ENCODE peak calls at places on chromosomes 11 and 22, in nine cellular contexts. Y, N, G, Q, K, E, F, O and J are unnamed samples.
A peak's percentile ranks its signal among the peaks of the same experiment; 100 is the strongest.

GRCh38 chr11:12289667-12290476 is 87.5 kb upstream of the PARVA start:
- DNase-seq in O (no peak), Q (no peak), E (no peak), N (peak; percentile 3), Y (no peak), K (no peak), F (no peak), G (no peak), J (peak; percentile 43)

GRCh38 chr11:46383974-46384701 is 2.7 kb downstream of the MDK start:
- DNase-seq in Y (no peak), G (no peak), F (no peak), E (no peak), O (no peak), N (no peak), Q (no peak), K (no peak), J (peak; percentile 56)

GRCh38 chr11:36622431-36623136 is 24.5 kb upstream of the RAG2 start:
- DNase-seq in G (no peak), K (peak; percentile 32), Y (no peak), O (peak; percentile 40), F (peak; percentile 41), Q (peak; percentile 49), E (no peak), N (no peak), J (no peak)

GRCh38 chr11:62360685-62361084 is 23.4 kb downstream of the ASRGL1 start:
- DNase-seq in N (no peak), E (no peak), G (no peak), F (peak; percentile 86), K (no peak), O (no peak), Q (no peak), Y (no peak), J (no peak)

GRCh38 chr11:46918087-46918751 is at the start of gene LRP4:
- DNase-seq in N (peak; percentile 32), Y (peak; percentile 68), G (no peak), Q (peak; percentile 36), O (peak; percentile 68), F (no peak), E (peak; percentile 84), K (peak; percentile 21), J (no peak)

GRCh38 chr11:94581926-94582325 is 14.8 kb downstream of the PIWIL4 start:
- DNase-seq in N (no peak), O (no peak), F (no peak), Q (no peak), K (no peak), G (no peak), Y (no peak), E (no peak), J (no peak)

GRCh38 chr11:118410055-118410745 is 8.8 kb downstream of the ATP5MG start:
- DNase-seq in Y (no peak), Q (no peak), K (no peak), O (no peak), G (no peak), N (no peak), F (no peak), E (no peak), J (no peak)

GRCh38 chr11:125192194-125192593 is 27.6 kb downstream of the PKNOX2 start:
- DNase-seq in E (peak; percentile 56), F (peak; percentile 87), Q (peak; percentile 73), O (no peak), G (no peak), K (no peak), N (no peak), Y (no peak), J (no peak)

GRCh38 chr11:35781342-35782171 is 119.0 kb downstream of the TRIM44 start:
- DNase-seq in G (no peak), O (no peak), K (peak; percentile 50), E (peak; percentile 48), N (no peak), F (no peak), Y (no peak), Q (peak; percentile 52), J (no peak)

GRCh38 chr11:14350716-14351238 is 8.2 kb downstream of the RRAS2 start:
- DNase-seq in Q (no peak), G (no peak), F (no peak), N (no peak), O (no peak), E (no peak), Y (no peak), K (no peak), J (no peak)

GRCh38 chr22:29268511-29269229 is 602 bp downstream of the EWSR1 start:
- DNase-seq in E (peak; percentile 79), F (peak; percentile 58), N (peak; percentile 24), Y (peak; percentile 87), O (peak; percentile 78), Q (peak; percentile 86), K (peak; percentile 78), G (no peak), J (peak; percentile 83)

GRCh38 chr11:75140269-75141138 is 10.4 kb upstream of the SLCO2B1 start:
- DNase-seq in G (no peak), F (peak; percentile 41), Y (no peak), Q (peak; percentile 49), K (peak; percentile 26), N (peak; percentile 29), O (peak; percentile 75), E (peak; percentile 93), J (no peak)

GRCh38 chr22:49503321-49503720 is 324.4 kb downstream of the BRD1 start:
- DNase-seq in G (no peak), N (no peak), F (no peak), O (no peak), E (no peak), Y (no peak), K (no peak), Q (no peak), J (no peak)

GRCh38 chr11:128783513-128783912 is 83.6 kb downstream of the KCNJ1 start:
- DNase-seq in G (no peak), K (no peak), E (no peak), N (no peak), Y (no peak), Q (no peak), O (no peak), F (no peak), J (no peak)

GRCh38 chr11:9170450-9170849 is 79.1 kb upstream of the SCUBE2 start:
- DNase-seq in Q (peak; percentile 57), K (peak; percentile 50), O (peak; percentile 11), N (no peak), E (no peak), Y (no peak), F (peak; percentile 17), G (no peak), J (no peak)

GRCh38 chr11:15053201-15053685 is 20.1 kb upstream of the CALCB start:
- DNase-seq in E (no peak), N (no peak), O (no peak), Q (no peak), Y (no peak), K (peak; percentile 66), G (no peak), F (no peak), J (no peak)

GRCh38 chr11:107957109-107957588 is 28.9 kb downstream of the RAB39A start:
- DNase-seq in Q (peak; percentile 23), K (no peak), N (no peak), G (no peak), F (no peak), Y (no peak), O (no peak), E (no peak), J (no peak)
- H3K4me3 ChIP-seq in Q (no peak overlapping the region), K (no peak overlapping the region), N (no peak overlapping the region), G (no peak overlapping the region), F (no peak overlapping the region), Y (no peak overlapping the region), O (no peak overlapping the region), E (no peak overlapping the region), J (no peak overlapping the region)

DNA sequence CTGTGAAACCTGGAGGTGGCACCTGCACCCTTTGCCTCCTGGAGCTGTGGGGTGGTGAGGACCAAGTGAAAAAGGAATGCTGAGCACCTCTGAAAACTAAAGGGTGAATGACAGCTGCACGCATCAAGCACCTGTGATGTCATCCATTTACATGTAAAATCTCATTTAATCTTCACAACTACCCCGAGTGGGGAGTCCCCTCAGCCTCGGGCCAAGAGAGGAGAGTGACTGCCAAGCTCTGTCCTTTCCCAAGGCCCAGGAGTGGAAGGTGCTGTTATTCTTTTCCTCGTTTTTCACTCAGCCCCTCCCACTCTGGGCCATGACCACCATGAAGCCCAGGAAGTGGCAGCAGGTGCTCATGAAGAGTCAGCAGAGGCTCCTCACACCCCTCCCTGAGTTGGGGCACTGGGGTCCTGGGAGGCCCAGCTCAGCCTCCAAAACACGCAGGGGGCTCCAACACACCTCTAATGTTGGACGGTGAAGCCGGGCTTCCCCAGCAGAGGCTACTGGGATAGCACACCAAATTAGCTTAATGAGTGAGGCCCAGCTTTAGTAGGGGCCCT is 35.7 kb downstream of the NECTIN1 start:
- DNase-seq in G (no peak), N (no peak), Q (no peak), K (no peak), O (no peak), E (no peak), Y (no peak), F (no peak), J (no peak)
- H3K4me1 ChIP-seq in G (peaks cover 69% of the 10 kb centered on the region), N (peaks cover 7% of the 10 kb centered on the region), Q (no peaks in the 10 kb centered on the region), K (no peaks in the 10 kb centered on the region), O (no peaks in the 10 kb centered on the region), E (peaks cover 14% of the 10 kb centered on the region), Y (peaks cover 1% of the 10 kb centered on the region), F (no peaks in the 10 kb centered on the region), J (peaks cover 98% of the 10 kb centered on the region)

DNA sequence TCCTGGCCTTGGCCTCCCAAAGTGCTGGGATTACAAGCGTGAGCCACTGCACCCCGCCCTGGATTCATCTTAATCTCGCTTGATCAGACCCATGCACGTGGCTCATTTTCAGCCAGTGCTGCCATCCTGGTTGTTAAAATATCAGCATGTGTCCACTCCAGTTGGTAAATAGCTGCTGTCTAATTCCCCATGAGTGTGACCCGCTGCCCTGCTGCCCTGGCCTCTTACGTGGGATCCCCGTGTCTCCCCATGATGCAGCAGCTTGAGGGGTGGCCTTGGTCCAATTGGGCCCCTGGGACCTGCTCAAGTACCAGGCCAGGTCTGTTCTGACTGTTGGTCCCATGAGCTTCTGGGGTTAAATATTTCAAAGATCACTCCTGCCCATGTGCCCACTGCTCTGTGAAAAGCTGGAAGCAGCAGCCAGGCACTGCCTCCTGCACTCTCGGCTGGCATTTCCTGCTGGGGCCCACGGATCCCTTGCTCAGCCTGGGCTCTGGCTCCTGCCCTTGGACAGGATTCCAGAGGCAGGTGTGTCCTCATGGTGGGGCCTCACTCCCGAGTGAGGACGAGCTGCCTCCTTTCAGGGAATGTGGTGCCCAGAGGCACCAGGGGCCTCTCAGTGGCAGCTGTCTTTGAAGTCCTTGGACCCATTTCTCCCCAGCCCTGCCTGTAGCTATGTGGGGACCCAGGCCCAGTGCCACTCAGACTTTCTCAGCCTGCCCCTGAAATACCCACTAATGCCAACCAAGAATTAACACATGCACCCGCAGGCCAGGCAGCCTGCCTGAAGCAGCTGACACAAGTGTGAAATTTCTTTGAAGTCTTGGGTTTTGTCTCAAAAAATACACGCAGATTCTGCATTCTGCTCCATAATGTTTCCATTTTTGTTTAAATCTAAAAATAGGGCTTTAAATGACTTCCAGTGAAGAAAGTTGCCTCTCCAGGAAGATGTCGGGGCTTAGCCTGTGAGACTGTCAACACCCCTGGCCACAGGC is 38.1 kb upstream of the PRDM11 start:
- DNase-seq in E (no peak), G (no peak), O (peak; percentile 48), Q (no peak), F (peak; percentile 14), K (no peak), N (no peak), Y (no peak), J (no peak)
- TF ChIP-seq CTCF in E (no peak), G (no peak), O (no peak), Q (no peak), F (no peak), K (no peak), N (no peak), Y (no peak), J (no peak)

DNA sequence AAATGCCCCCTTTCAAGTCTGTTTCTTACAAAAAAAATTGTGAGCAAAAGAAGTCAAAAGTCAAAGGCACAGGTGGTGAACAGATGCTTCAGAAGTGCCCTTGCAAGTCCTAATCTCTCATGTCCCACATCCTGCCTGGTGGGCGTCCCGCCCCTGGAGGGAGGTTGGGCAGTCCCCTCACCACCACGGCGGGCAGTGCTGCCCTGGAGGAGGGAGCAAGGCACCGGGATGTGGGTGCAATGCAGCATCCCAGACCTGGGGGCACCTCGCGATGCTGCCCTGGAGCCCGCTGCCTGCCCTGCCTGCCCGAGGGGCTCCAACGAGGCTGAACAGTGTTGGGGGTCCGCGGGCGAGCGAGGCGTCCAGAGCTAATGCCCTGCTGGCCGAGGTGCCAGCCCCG is 15.9 kb downstream of the MRGPRG start:
- DNase-seq in N (no peak), O (no peak), K (no peak), F (no peak), G (no peak), E (peak; percentile 47), Q (no peak), Y (no peak), J (peak; percentile 28)
- H3K4me3 ChIP-seq in N (no peak overlapping the region), O (no peak overlapping the region), K (no peak overlapping the region), F (no peak overlapping the region), G (no peak overlapping the region), E (peak overlapping the region; percentile 41), Q (no peak overlapping the region), Y (no peak overlapping the region), J (no peak overlapping the region)